ENCODE peak calls at places on chromosome 3, in eight cellular contexts. B is upper lobe of right lung; N is activated CD8-positive, alpha-beta memory T cell treated with anti-CD3 and anti-CD28 coated beads for 1 hour; Y is astrocyte of the cerebellum; O is Peyer's patch; A is T47D; K is naive thymus-derived CD4-positive, alpha-beta T cell; J is EH. U is an unnamed sample.

GRCh38 chr3:101825904-101826445 is 23.3 kb upstream of the NFKBIZ start:
- DNase-seq in A (no peak), K (no peak), N (no peak), B (no peak), Y (no peak), J (peak), O (no peak), U (no peak)

GRCh38 chr3:172904817-172905479 is 154.4 kb downstream of the ECT2 start:
- DNase-seq in K (no peak), N (no peak), J (peak), O (no peak), B (no peak), Y (no peak), A (no peak), U (no peak)

GRCh38 chr3:84724877-84725276 is 233.9 kb upstream of the CADM2 start:
- DNase-seq in Y (peak), K (no peak), N (no peak), O (no peak), J (no peak), A (no peak), B (no peak), U (peak)

GRCh38 chr3:57031622-57032541 is 28.6 kb upstream of the SPATA12 start:
- DNase-seq in A (no peak), J (no peak), Y (no peak), O (no peak), N (no peak), B (no peak), K (no peak), U (no peak)

GRCh38 chr3:177606891-177607290 is 409.6 kb upstream of the TBL1XR1 start:
- DNase-seq in B (no peak), K (no peak), O (no peak), J (no peak), N (no peak), Y (no peak), A (no peak), U (no peak)

GRCh38 chr3:164683516-164683915 is 394.8 kb downstream of the SI start:
- DNase-seq in J (no peak), O (no peak), Y (no peak), A (no peak), N (no peak), B (no peak), K (no peak), U (no peak)

GRCh38 chr3:131551761-131552160 is 49.0 kb upstream of the MRPL3 start:
- DNase-seq in N (no peak), Y (no peak), B (no peak), O (no peak), J (no peak), K (no peak), A (no peak), U (no peak)

GRCh38 chr3:172102123-172102882 is 62.9 kb downstream of the FNDC3B start:
- DNase-seq in A (no peak), J (no peak), O (peak), B (no peak), N (peak), Y (no peak), K (no peak), U (no peak)

GRCh38 chr3:56799251-56799882 is 2.4 kb downstream of the ARHGEF3 start:
- DNase-seq in K (no peak), A (peak), N (no peak), O (peak), J (peak), Y (peak), B (no peak), U (no peak)

GRCh38 chr3:48248095-48248863 is 7.4 kb downstream of the ZNF589 start:
- DNase-seq in B (no peak), Y (no peak), N (no peak), K (no peak), O (no peak), J (peak), A (no peak), U (no peak)

GRCh38 chr3:126999383-126999782 is 16.5 kb downstream of the PLXNA1 start:
- DNase-seq in A (no peak), B (no peak), J (no peak), N (no peak), O (no peak), K (no peak), Y (no peak), U (no peak)